ENCODE peak calls at places on chromosomes 5 and 9, in four cellular contexts. B, Q, L and P are unnamed samples.
A peak's percentile ranks its signal among the peaks of the same experiment; 100 is the strongest.

GRCh38 chr5:71790433-71790832 is 71.4 kb downstream of the CARTPT start:
- DNase-seq in Q (no peak), L (no peak), B (no peak), P (no peak)

GRCh38 chr9:18829066-18829465 is 203.9 kb downstream of the SAXO1 start:
- DNase-seq in B (no peak), Q (no peak), L (no peak), P (no peak)

GRCh38 chr9:114462791-114463190 is 42.5 kb downstream of the WHRN start:
- DNase-seq in Q (no peak), B (no peak), L (no peak), P (no peak)

GRCh38 chr5:74041913-74042312 is 415.9 kb downstream of the ARHGEF28 start:
- DNase-seq in B (no peak), L (no peak), Q (no peak), P (no peak)

GRCh38 chr5:152723482-152723881 is 318.4 kb upstream of the NMUR2 start:
- DNase-seq in L (no peak), B (no peak), Q (peak; percentile 74), P (peak; percentile 6)

GRCh38 chr5:55546991-55547390 is 12.2 kb upstream of the PLPP1 start:
- DNase-seq in B (no peak), Q (no peak), L (no peak), P (no peak)

GRCh38 chr9:109161471-109161870 is 5.6 kb downstream of the FRRS1L start:
- DNase-seq in Q (no peak), B (no peak), L (no peak), P (no peak)

GRCh38 chr5:122311888-122312669 is at the start of gene SNCAIP:
- DNase-seq in Q (peak; percentile 66), L (no peak), B (peak; percentile 64), P (peak; percentile 57)

GRCh38 chr5:95918421-95919006 is 43.1 kb downstream of the ELL2 start:
- DNase-seq in L (no peak), Q (no peak), B (no peak), P (no peak)

GRCh38 chr9:133369419-133369818 is 6.4 kb downstream of the SURF4 start:
- DNase-seq in Q (no peak), L (no peak), B (no peak), P (no peak)

GRCh38 chr9:133368249-133368881 is 7.5 kb downstream of the SURF4 start:
- DNase-seq in Q (no peak), B (no peak), L (no peak), P (no peak)

GRCh38 chr9:133367778-133368177 is 8.1 kb downstream of the SURF4 start:
- DNase-seq in Q (no peak), B (no peak), L (no peak), P (no peak)

GRCh38 chr9:133367221-133367620 is 8.6 kb downstream of the SURF4 start:
- DNase-seq in B (no peak), L (no peak), Q (no peak), P (no peak)

GRCh38 chr9:133366435-133366834 is 9.4 kb downstream of the SURF4 start:
- DNase-seq in L (no peak), B (no peak), Q (no peak), P (no peak)
- H2BK15ac ChIP-seq in L (no peak overlapping the region), B (no peak overlapping the region), Q (no peak overlapping the region), P (no peak overlapping the region)

DNA sequence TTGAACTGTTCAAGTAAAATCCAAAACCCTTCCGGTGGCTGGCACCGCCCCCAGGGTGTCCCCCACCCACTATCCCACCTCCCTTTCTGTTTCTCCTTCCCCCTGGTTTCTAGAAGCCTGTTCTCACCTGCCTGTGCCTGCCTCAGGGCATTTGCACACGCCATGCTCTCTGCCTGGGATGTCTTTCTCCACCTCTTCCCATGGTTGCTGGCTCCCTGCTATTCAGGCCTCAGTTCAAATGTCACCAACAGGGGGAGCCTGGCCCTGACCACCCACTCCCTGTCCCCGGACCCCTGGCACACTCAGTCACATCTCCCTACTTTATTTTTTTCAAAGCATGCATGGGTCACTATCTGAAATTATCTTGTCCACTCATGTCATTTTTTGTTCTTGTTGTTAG is 39.9 kb upstream of the EEIG1 start:
- DNase-seq in Q (peak; percentile 52), L (no peak), B (no peak), P (peak; percentile 46)
- H3K4me2 ChIP-seq in Q (no peak overlapping the region), L (no peak overlapping the region), B (no peak overlapping the region), P (no peak overlapping the region)

DNA sequence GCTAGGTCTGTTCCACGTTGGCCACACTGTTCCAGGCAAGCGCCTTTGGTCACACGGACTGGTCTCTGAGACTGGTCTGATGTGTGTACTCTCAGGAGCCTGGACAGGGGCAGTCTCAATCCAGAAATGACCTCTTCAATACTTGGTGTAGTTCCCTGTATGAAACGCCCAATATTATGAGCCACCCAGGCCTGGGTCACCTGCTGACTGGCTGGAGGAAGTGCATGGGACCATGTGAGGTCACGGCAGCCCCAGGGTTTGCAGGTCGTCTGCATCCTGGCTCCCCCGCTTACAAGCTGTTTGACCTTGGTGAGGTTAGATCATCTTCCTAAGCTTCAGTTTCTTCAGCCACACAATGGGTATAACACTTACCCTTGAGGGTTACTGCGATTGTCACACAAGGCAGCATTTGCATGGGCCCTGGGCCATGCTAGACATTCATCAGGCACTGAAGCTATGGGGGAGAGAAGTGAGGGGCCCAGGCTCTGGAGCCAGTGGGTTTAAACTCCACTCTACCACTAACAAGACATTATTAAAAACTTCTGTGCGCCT is 5.2 kb upstream of the GRHPR start:
- DNase-seq in L (no peak), Q (peak; percentile 24), B (no peak), P (no peak)
- H3K18ac ChIP-seq in L (no peak overlapping the region), Q (no peak overlapping the region), B (no peak overlapping the region), P (no peak overlapping the region)

DNA sequence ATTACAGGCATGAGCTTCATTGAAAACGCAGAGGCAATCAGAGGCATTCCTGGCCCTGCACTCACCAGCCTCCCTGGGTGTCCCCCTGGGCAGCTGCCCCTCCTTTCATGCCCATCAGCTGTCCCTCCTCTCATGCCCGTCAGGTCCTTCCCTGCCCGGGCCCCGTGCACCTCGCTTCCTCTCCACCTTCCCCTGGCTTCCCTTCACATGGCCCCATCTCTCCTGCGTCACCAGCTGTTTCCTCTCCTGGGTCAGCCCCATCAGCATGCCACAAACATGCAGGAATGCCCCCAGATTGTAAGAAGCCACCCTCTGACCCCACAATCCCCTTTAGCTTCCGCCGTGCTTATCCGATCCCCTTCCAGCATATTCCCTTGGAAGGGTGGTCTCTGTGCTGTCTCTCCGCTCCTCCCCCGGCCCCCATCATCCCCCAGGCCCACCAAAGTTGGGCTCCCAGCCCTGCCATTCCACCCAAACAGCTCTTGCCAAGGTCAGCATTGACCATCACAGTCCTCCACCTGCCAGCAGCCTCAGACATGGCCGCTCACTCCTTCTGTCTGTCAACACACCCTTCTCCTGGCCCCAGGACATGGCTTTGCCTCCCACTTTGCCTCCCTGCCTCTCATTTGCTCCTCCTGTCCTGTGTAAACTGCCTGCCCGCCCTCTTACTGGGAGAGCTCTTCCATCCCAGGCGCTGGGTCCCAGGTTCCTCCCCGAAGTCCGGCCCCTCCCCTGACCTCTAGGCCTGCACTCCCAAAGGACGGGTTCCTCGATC is 98.6 kb upstream of the IER5L start:
- DNase-seq in L (no peak), Q (peak; percentile 71), B (no peak), P (no peak)
- H2BK15ac ChIP-seq in L (peak overlapping the region; percentile 72), Q (no peak overlapping the region), B (no peak overlapping the region), P (no peak overlapping the region)